ENCODE peak calls at places on chromosomes 3 and 15, in eight cellular contexts. One of them, this sample, is unnamed.

GRCh38 chr3:138594150-138594934 is at the start of gene CEP70:
- DNase-seq in sigmoid colon: peak
- DNase-seq in psoas muscle: peak
- DNase-seq in GM12864: peak
- DNase-seq in pancreas: peak
- DNase-seq in astrocyte of the cerebellum: peak
- DNase-seq in endothelial cell: peak
- DNase-seq in fibroblast of lung: peak
- DNase-seq in this sample: peak

GRCh38 chr15:50251638-50252182 is 13.8 kb downstream of the HDC start:
- DNase-seq in pancreas: no peak
- DNase-seq in endothelial cell: no peak
- DNase-seq in psoas muscle: no peak
- DNase-seq in astrocyte of the cerebellum: no peak
- DNase-seq in sigmoid colon: no peak
- DNase-seq in fibroblast of lung: peak
- DNase-seq in GM12864: no peak
- DNase-seq in this sample: no peak

GRCh38 chr3:84984429-84984828 is 25.6 kb downstream of the CADM2 start:
- DNase-seq in astrocyte of the cerebellum: no peak
- DNase-seq in sigmoid colon: no peak
- DNase-seq in psoas muscle: no peak
- DNase-seq in GM12864: no peak
- DNase-seq in fibroblast of lung: no peak
- DNase-seq in endothelial cell: no peak
- DNase-seq in pancreas: no peak
- DNase-seq in this sample: no peak

GRCh38 chr3:14909250-14909649 is 38.1 kb upstream of the NR2C2 start:
- DNase-seq in sigmoid colon: no peak
- DNase-seq in fibroblast of lung: no peak
- DNase-seq in pancreas: no peak
- DNase-seq in endothelial cell: no peak
- DNase-seq in astrocyte of the cerebellum: no peak
- DNase-seq in GM12864: no peak
- DNase-seq in psoas muscle: no peak
- DNase-seq in this sample: no peak

GRCh38 chr3:71994203-71994602 is 209.3 kb upstream of the PROK2 start:
- DNase-seq in pancreas: no peak
- DNase-seq in fibroblast of lung: no peak
- DNase-seq in GM12864: no peak
- DNase-seq in endothelial cell: no peak
- DNase-seq in psoas muscle: no peak
- DNase-seq in astrocyte of the cerebellum: no peak
- DNase-seq in sigmoid colon: no peak
- DNase-seq in this sample: no peak

GRCh38 chr3:18087963-18088362 is 337.2 kb downstream of the SATB1 start:
- DNase-seq in astrocyte of the cerebellum: no peak
- DNase-seq in pancreas: no peak
- DNase-seq in endothelial cell: no peak
- DNase-seq in fibroblast of lung: no peak
- DNase-seq in sigmoid colon: no peak
- DNase-seq in GM12864: no peak
- DNase-seq in psoas muscle: no peak
- DNase-seq in this sample: no peak

GRCh38 chr3:171851685-171852084 is 8.5 kb downstream of the TMEM212 start:
- DNase-seq in psoas muscle: no peak
- DNase-seq in endothelial cell: no peak
- DNase-seq in GM12864: no peak
- DNase-seq in sigmoid colon: no peak
- DNase-seq in astrocyte of the cerebellum: no peak
- DNase-seq in pancreas: no peak
- DNase-seq in fibroblast of lung: peak
- DNase-seq in this sample: no peak

GRCh38 chr3:158802399-158803023 is 657 bp downstream of the MFSD1 start:
- DNase-seq in pancreas: no peak
- DNase-seq in endothelial cell: no peak
- DNase-seq in GM12864: no peak
- DNase-seq in psoas muscle: peak
- DNase-seq in sigmoid colon: no peak
- DNase-seq in astrocyte of the cerebellum: no peak
- DNase-seq in fibroblast of lung: no peak
- DNase-seq in this sample: peak

GRCh38 chr3:114428173-114428606 is 134.4 kb downstream of the TIGIT start:
- DNase-seq in astrocyte of the cerebellum: no peak
- DNase-seq in pancreas: no peak
- DNase-seq in psoas muscle: no peak
- DNase-seq in GM12864: no peak
- DNase-seq in sigmoid colon: no peak
- DNase-seq in fibroblast of lung: no peak
- DNase-seq in endothelial cell: no peak
- DNase-seq in this sample: no peak

GRCh38 chr3:59876533-59877062 is 826.8 kb upstream of the CFAP20DC start:
- DNase-seq in astrocyte of the cerebellum: no peak
- DNase-seq in endothelial cell: no peak
- DNase-seq in fibroblast of lung: no peak
- DNase-seq in psoas muscle: no peak
- DNase-seq in GM12864: no peak
- DNase-seq in pancreas: no peak
- DNase-seq in sigmoid colon: no peak
- DNase-seq in this sample: no peak

GRCh38 chr3:59867185-59868002 is 817.6 kb upstream of the CFAP20DC start:
- DNase-seq in fibroblast of lung: peak
- DNase-seq in endothelial cell: no peak
- DNase-seq in pancreas: no peak
- DNase-seq in astrocyte of the cerebellum: no peak
- DNase-seq in GM12864: no peak
- DNase-seq in psoas muscle: no peak
- DNase-seq in sigmoid colon: no peak
- DNase-seq in this sample: no peak

GRCh38 chr3:59873576-59874230 is 823.9 kb upstream of the CFAP20DC start:
- DNase-seq in psoas muscle: no peak
- DNase-seq in astrocyte of the cerebellum: no peak
- DNase-seq in fibroblast of lung: no peak
- DNase-seq in GM12864: no peak
- DNase-seq in endothelial cell: no peak
- DNase-seq in pancreas: no peak
- DNase-seq in sigmoid colon: no peak
- DNase-seq in this sample: no peak

GRCh38 chr3:59877263-59877662 is 827.4 kb upstream of the CFAP20DC start:
- DNase-seq in sigmoid colon: no peak
- DNase-seq in pancreas: no peak
- DNase-seq in GM12864: no peak
- DNase-seq in psoas muscle: no peak
- DNase-seq in fibroblast of lung: no peak
- DNase-seq in endothelial cell: no peak
- DNase-seq in astrocyte of the cerebellum: no peak
- DNase-seq in this sample: no peak

DNA sequence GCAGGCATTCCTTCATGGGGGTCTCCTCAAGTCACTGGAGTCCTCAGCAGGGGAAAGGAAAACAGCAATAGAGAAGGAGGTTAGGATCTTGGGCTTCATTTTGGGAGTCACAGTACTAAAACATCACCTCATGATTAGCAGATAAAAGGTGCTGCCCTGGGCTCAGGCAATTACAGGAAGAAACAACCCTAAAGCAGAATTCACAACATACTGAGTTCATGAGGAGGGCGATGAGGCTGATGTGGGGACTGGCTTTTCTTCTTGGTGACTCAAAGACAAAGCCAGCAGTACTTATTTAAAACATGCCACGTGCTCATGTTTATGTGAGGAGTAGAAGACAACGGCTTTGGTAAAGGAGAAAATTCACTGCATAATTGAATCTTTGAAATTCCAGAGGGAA is 822.3 kb upstream of the CFAP20DC start:
- DNase-seq in fibroblast of lung: peak
- DNase-seq in pancreas: no peak
- DNase-seq in astrocyte of the cerebellum: no peak
- DNase-seq in sigmoid colon: no peak
- DNase-seq in endothelial cell: no peak
- DNase-seq in GM12864: no peak
- DNase-seq in psoas muscle: no peak
- DNase-seq in this sample: no peak
- TF ChIP-seq CTCF in fibroblast of lung: no peak
- TF ChIP-seq CTCF in pancreas: no peak
- TF ChIP-seq CTCF in astrocyte of the cerebellum: no peak
- TF ChIP-seq CTCF in sigmoid colon: no peak
- TF ChIP-seq CTCF in endothelial cell: no peak
- TF ChIP-seq CTCF in GM12864: no peak
- TF ChIP-seq CTCF in psoas muscle: no peak
- TF ChIP-seq CTCF in this sample: no peak

DNA sequence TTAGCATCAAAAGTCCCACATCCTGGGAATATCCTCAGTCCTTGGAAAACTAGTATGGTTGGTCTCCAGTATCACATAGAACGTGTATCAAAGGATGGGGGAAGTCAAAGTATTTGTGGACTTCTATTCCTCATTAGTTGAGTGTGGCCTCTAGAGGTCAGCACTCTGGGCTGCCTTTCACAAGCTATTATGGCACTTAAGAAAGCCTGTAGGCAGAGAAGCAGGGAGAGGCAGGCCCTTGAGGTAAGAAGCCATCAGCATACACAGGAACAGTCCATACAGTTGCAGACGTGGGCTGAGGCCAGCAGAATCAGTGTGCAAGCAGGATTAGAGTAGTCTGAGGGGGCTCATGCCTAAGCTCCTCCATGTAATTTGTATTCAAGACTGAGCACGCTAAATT is 341.7 kb downstream of the CLSTN2 start:
- DNase-seq in sigmoid colon: no peak
- DNase-seq in GM12864: peak
- DNase-seq in fibroblast of lung: peak
- DNase-seq in endothelial cell: peak
- DNase-seq in pancreas: no peak
- DNase-seq in psoas muscle: no peak
- DNase-seq in astrocyte of the cerebellum: no peak
- DNase-seq in this sample: no peak
- TF ChIP-seq CTCF in sigmoid colon: no peak
- TF ChIP-seq CTCF in GM12864: peak
- TF ChIP-seq CTCF in fibroblast of lung: no peak
- TF ChIP-seq CTCF in endothelial cell: no peak
- TF ChIP-seq CTCF in pancreas: no peak
- TF ChIP-seq CTCF in psoas muscle: peak
- TF ChIP-seq CTCF in astrocyte of the cerebellum: peak
- TF ChIP-seq CTCF in this sample: peak

GRCh38 chr3:1987983-1988382 is 110.7 kb upstream of the CNTN4 start:
- DNase-seq in GM12864: no peak
- DNase-seq in fibroblast of lung: peak
- DNase-seq in sigmoid colon: no peak
- DNase-seq in astrocyte of the cerebellum: no peak
- DNase-seq in endothelial cell: no peak
- DNase-seq in psoas muscle: no peak
- DNase-seq in pancreas: peak
- DNase-seq in this sample: no peak
- TF ChIP-seq CTCF in GM12864: no peak
- TF ChIP-seq CTCF in fibroblast of lung: peak
- TF ChIP-seq CTCF in sigmoid colon: no peak
- TF ChIP-seq CTCF in astrocyte of the cerebellum: peak
- TF ChIP-seq CTCF in endothelial cell: no peak
- TF ChIP-seq CTCF in psoas muscle: no peak
- TF ChIP-seq CTCF in pancreas: peak
- TF ChIP-seq CTCF in this sample: peak

GRCh38 chr3:99620077-99620476 is 18.3 kb upstream of the COL8A1 start:
- DNase-seq in endothelial cell: no peak
- DNase-seq in astrocyte of the cerebellum: no peak
- DNase-seq in GM12864: no peak
- DNase-seq in sigmoid colon: no peak
- DNase-seq in fibroblast of lung: no peak
- DNase-seq in psoas muscle: no peak
- DNase-seq in pancreas: no peak
- DNase-seq in this sample: no peak
- TF ChIP-seq CTCF in endothelial cell: no peak
- TF ChIP-seq CTCF in astrocyte of the cerebellum: no peak
- TF ChIP-seq CTCF in GM12864: no peak
- TF ChIP-seq CTCF in sigmoid colon: no peak
- TF ChIP-seq CTCF in fibroblast of lung: peak
- TF ChIP-seq CTCF in psoas muscle: no peak
- TF ChIP-seq CTCF in pancreas: no peak
- TF ChIP-seq CTCF in this sample: no peak

GRCh38 chr15:73781038-73781925 is 28.1 kb upstream of the INSYN1 start:
- DNase-seq in pancreas: no peak
- DNase-seq in sigmoid colon: no peak
- DNase-seq in endothelial cell: peak
- DNase-seq in fibroblast of lung: peak
- DNase-seq in psoas muscle: no peak
- DNase-seq in GM12864: no peak
- DNase-seq in astrocyte of the cerebellum: no peak
- DNase-seq in this sample: no peak
- TF ChIP-seq CTCF in pancreas: no peak
- TF ChIP-seq CTCF in sigmoid colon: no peak
- TF ChIP-seq CTCF in endothelial cell: peak
- TF ChIP-seq CTCF in fibroblast of lung: peak
- TF ChIP-seq CTCF in psoas muscle: no peak
- TF ChIP-seq CTCF in GM12864: peak
- TF ChIP-seq CTCF in astrocyte of the cerebellum: peak
- TF ChIP-seq CTCF in this sample: peak

DNA sequence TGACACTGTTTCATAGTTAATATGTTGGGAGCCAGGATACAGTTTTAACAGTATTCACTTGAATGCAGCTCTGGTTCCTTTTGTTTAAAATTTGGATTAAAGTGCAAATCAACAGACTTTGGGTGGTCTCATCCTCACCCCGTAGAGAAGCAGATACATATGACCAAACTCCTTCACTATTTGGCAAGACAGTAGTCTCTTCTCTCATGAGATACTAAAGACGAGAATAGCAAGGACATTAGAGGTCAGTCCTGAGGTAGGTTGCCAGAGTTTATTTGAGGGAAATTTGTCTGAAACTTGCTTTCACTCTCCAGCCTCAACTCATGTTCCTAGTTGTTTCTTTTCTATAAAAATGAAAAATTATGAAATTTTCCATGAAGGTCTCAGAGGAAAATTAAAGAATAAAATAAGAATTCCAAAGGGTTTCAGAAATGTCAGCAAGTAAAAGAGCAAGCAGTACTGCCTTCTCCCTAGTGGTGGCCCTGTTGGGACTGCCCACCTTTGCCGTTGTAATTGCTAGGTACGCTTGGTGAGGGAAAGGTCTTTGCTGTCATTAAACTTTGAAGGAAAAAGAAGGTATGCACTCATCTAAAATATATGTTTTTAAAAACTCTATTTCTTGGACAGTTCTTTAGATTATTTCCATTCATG is 111.2 kb downstream of the CMSS1 start:
- DNase-seq in astrocyte of the cerebellum: no peak
- DNase-seq in pancreas: no peak
- DNase-seq in psoas muscle: no peak
- DNase-seq in sigmoid colon: no peak
- DNase-seq in fibroblast of lung: no peak
- DNase-seq in endothelial cell: no peak
- DNase-seq in GM12864: no peak
- DNase-seq in this sample: no peak
- TF ChIP-seq CTCF in astrocyte of the cerebellum: peak
- TF ChIP-seq CTCF in pancreas: no peak
- TF ChIP-seq CTCF in psoas muscle: peak
- TF ChIP-seq CTCF in sigmoid colon: no peak
- TF ChIP-seq CTCF in fibroblast of lung: peak
- TF ChIP-seq CTCF in endothelial cell: no peak
- TF ChIP-seq CTCF in GM12864: no peak
- TF ChIP-seq CTCF in this sample: no peak

This sample was measured in GM13977.